ENCODE peak calls at places on chromosomes 5 and 9, in four cellular contexts. O is suprapubic skin, U is GM12878, Y is heart left ventricle. T is an unnamed sample. For H3K36me3, the result is how much of the 10 kb centered on the place peaks cover.

GRCh38 chr5:79349047-79349446 is 113.1 kb downstream of the JMY start:
- DNase-seq in O (no peak), U (no peak), Y (no peak), T (no peak)

GRCh38 chr9:123584202-123585176 is 228.5 kb downstream of the CRB2 start:
- DNase-seq in O (no peak), U (no peak), Y (no peak), T (no peak)

GRCh38 chr5:175576591-175576990 is 81.3 kb upstream of the HRH2 start:
- DNase-seq in O (no peak), U (no peak), Y (no peak), T (no peak)

GRCh38 chr5:96961053-96961452 is 25.2 kb downstream of the LNPEP start:
- DNase-seq in O (no peak), U (peak), Y (no peak), T (no peak)

GRCh38 chr9:91100878-91101450 is 260.8 kb downstream of the AUH start:
- DNase-seq in O (peak), U (no peak), Y (peak), T (peak)

GRCh38 chr5:14209836-14210235 is 66.7 kb downstream of the TRIO start:
- DNase-seq in O (no peak), U (no peak), Y (no peak), T (no peak)

GRCh38 chr5:95273956-95274520 is 10.9 kb downstream of the MCTP1 start:
- DNase-seq in O (no peak), U (no peak), Y (no peak), T (no peak)

GRCh38 chr5:38660194-38660668 is 103.8 kb upstream of the LIFR start:
- DNase-seq in O (no peak), U (no peak), Y (peak), T (no peak)

GRCh38 chr9:99870126-99870525 is 36.3 kb upstream of the STX17 start:
- DNase-seq in O (no peak), U (no peak), Y (no peak), T (no peak)

GRCh38 chr9:134800791-134801339 is 79.7 kb upstream of the FCN2 start:
- DNase-seq in O (no peak), U (no peak), Y (peak), T (no peak)

DNA sequence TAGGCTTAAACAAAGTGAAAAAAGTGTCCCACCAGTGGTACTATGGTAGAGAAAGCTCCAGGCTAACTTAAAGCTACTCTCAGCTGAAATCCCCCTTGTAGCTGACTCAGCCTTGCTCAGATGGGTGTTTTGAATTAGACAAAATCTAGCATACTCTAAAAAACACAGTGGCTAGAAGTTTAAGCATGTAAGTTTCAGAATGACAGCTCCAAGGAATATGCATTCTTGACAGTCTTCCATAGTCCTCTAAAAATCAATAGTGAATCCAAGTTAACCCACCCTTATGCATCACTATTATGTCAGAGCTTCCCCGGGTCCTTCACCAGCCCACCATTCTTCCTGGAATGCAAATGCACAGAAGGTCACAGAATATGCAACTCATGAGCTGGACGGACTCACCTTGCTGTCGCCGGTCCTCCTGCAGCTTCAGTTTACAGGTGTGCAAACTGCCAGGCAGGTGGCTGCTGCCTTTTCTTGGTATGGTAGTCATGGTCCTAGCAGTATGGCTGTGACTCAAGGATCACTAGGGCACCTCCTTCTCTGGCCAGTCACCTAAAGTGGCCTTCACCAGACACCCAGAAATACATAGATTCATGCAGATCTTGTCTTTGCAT is 668 bp downstream of the RANBP3L start:
- DNase-seq in O (no peak), U (no peak), Y (no peak), T (no peak)
- H3K4me3 ChIP-seq in O (peak), U (no peak), Y (peak), T (peak)

GRCh38 chr9:137759117-137759516 is 118.5 kb upstream of the CACNA1B start:
- DNase-seq in O (no peak), U (peak), Y (no peak), T (no peak)

GRCh38 chr9:137757613-137758029 is 120.0 kb upstream of the CACNA1B start:
- DNase-seq in O (no peak), U (peak), Y (no peak), T (no peak)

GRCh38 chr9:137757139-137757538 is 120.4 kb upstream of the CACNA1B start:
- DNase-seq in O (no peak), U (no peak), Y (peak), T (no peak)

GRCh38 chr9:137759649-137760321 is 117.8 kb upstream of the CACNA1B start:
- DNase-seq in O (no peak), U (no peak), Y (no peak), T (no peak)

GRCh38 chr9:137758067-137758466 is 119.5 kb upstream of the CACNA1B start:
- DNase-seq in O (no peak), U (no peak), Y (no peak), T (no peak)
- H3K36me3 ChIP-seq in O (half or more), U (half or more), Y (under half), T (under half)

GRCh38 chr5:148147415-148147814 is 20.9 kb upstream of the SPINK14 start:
- DNase-seq in O (no peak), U (no peak), Y (no peak), T (no peak)
- H3K4me3 ChIP-seq in O (no peak), U (no peak), Y (no peak), T (no peak)

GRCh38 chr5:133232435-133232834 is 180.6 kb downstream of the HSPA4 start:
- DNase-seq in O (peak), U (no peak), Y (no peak), T (no peak)
- H3K36me3 ChIP-seq in O (under half), U (under half), Y (under half), T (under half)

GRCh38 chr5:140806834-140807775 is at the start of gene PCDHA4:
- DNase-seq in O (no peak), U (no peak), Y (no peak), T (no peak)
- H3K4me3 ChIP-seq in O (peak), U (no peak), Y (peak), T (peak)